ENCODE peak calls at places on chromosomes 6 and 20, in five cellular contexts. R is fibroblast of lung, M is brain microvascular endothelial cell, H is cardiac fibroblast, C is epithelial cell of esophagus. G is an unnamed sample.

GRCh38 chr20:25238319-25239037 is 9.4 kb upstream of the PYGB start:
- DNase-seq in R (peak), M (peak), H (peak), C (peak), G (peak)

GRCh38 chr20:51335329-51335841 is 207.1 kb downstream of the NFATC2 start:
- DNase-seq in R (peak), M (peak), H (peak), C (peak), G (peak)

GRCh38 chr20:4227085-4227821 is 211.9 kb upstream of the RNF24 start:
- DNase-seq in R (peak), M (peak), H (peak), C (peak), G (peak)

GRCh38 chr6:44704240-44705150 is 317.0 kb downstream of the CDC5L start:
- DNase-seq in R (no peak), M (no peak), H (no peak), C (no peak), G (no peak)

GRCh38 chr6:4316867-4317400 is 181.6 kb upstream of the ECI2 start:
- DNase-seq in R (peak), M (peak), H (peak), C (peak), G (peak)

GRCh38 chr6:18406955-18407738 is 20.0 kb downstream of the RNF144B start:
- DNase-seq in R (no peak), M (peak), H (peak), C (no peak), G (no peak)

GRCh38 chr6:25991785-25992412 is 29.3 kb downstream of the TRIM38 start:
- DNase-seq in R (peak), M (peak), H (peak), C (peak), G (peak)

GRCh38 chr6:129635396-129636164 is 74.4 kb downstream of the ARHGAP18 start:
- DNase-seq in R (peak), M (no peak), H (peak), C (no peak), G (peak)

GRCh38 chr20:61980647-61981583 is 84.8 kb downstream of the TAF4 start:
- DNase-seq in R (peak), M (peak), H (peak), C (no peak), G (peak)

GRCh38 chr6:3850451-3851203 is 1.5 kb downstream of the FAM50B start:
- DNase-seq in R (no peak), M (no peak), H (no peak), C (no peak), G (no peak)

GRCh38 chr20:53408728-53409157 is 184.9 kb downstream of the ZNF217 start:
- DNase-seq in R (peak), M (no peak), H (no peak), C (no peak), G (peak)

GRCh38 chr6:116073765-116074450 is 13.2 kb upstream of the FRK start:
- DNase-seq in R (peak), M (peak), H (peak), C (peak), G (peak)

GRCh38 chr6:54920628-54921027 is 74.1 kb downstream of the FAM83B start:
- DNase-seq in R (peak), M (no peak), H (peak), C (peak), G (peak)

GRCh38 chr6:30196376-30196775 is 16.8 kb downstream of the TRIM26 start:
- DNase-seq in R (no peak), M (no peak), H (no peak), C (no peak), G (no peak)

GRCh38 chr6:105810105-105810921 is 275.8 kb upstream of the PRDM1 start:
- DNase-seq in R (peak), M (peak), H (peak), C (peak), G (peak)

GRCh38 chr6:101393291-101394251 is at the start of gene GRIK2:
- DNase-seq in R (no peak), M (peak), H (peak), C (peak), G (no peak)

GRCh38 chr6:118551063-118551672 is 3.1 kb downstream of the PLN start:
- DNase-seq in R (peak), M (peak), H (peak), C (peak), G (peak)

GRCh38 chr6:92126088-92126487 is 1293.3 kb downstream of the EPHA7 start:
- DNase-seq in R (no peak), M (no peak), H (no peak), C (peak), G (no peak)

GRCh38 chr20:51272392-51272791 is 249.5 kb upstream of the KCNG1 start:
- DNase-seq in R (peak), M (peak), H (peak), C (peak), G (peak)

GRCh38 chr6:69985180-69985579 is 118.8 kb downstream of the COL19A1 start:
- DNase-seq in R (peak), M (no peak), H (peak), C (peak), G (peak)

GRCh38 chr6:71392286-71392685 is 103.7 kb downstream of the OGFRL1 start:
- DNase-seq in R (peak), M (no peak), H (peak), C (no peak), G (no peak)

GRCh38 chr6:153038378-153038777 is 35.9 kb upstream of the MTRF1L start:
- DNase-seq in R (peak), M (peak), H (peak), C (peak), G (peak)

GRCh38 chr6:39834866-39835265 is 42.7 kb downstream of the DAAM2 start:
- DNase-seq in R (no peak), M (no peak), H (no peak), C (no peak), G (no peak)

GRCh38 chr6:155264704-155265320 is 999 bp downstream of the CLDN20 start:
- DNase-seq in R (no peak), M (no peak), H (peak), C (peak), G (no peak)

GRCh38 chr6:117483004-117483644 is 650 bp downstream of the DCBLD1 start:
- DNase-seq in R (peak), M (no peak), H (peak), C (peak), G (peak)

GRCh38 chr6:167797079-167797870 is 29.4 kb upstream of the AFDN start:
- DNase-seq in R (no peak), M (no peak), H (no peak), C (no peak), G (no peak)

GRCh38 chr20:18527836-18528235 is 20.1 kb downstream of the SEC23B start:
- DNase-seq in R (no peak), M (peak), H (peak), C (peak), G (peak)

DNA sequence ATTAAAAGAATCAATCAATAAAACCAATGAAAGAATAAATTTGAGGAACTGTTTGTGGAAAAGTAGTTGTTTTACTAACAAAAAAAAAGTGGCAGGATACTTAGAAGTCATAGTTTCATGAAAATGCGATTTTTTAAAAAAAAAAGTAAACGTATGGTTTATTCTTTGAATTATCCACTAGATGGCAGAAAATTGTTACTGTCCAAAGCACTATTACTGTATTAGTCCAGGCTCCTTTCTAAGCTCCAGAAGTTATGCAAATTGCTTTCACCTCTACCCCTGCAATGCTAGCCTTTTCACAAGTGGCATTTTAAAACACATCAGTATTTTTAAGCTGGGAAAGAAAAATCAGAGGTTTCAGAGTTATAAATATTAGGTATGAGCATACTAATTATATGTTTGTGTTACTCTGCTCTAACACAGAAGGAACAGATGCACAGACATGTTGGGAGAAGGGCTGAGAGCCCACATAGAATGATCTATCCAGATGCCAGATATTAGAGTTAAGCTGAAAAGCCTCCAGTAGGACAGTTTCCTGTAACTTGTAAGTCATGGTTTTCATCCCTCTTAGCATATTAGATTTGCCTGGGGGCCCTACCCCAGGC is 63.9 kb downstream of the FHL5 start:
- DNase-seq in R (peak), M (no peak), H (peak), C (peak), G (peak)
- TF ChIP-seq CTCF in R (no peak), M (no peak), H (peak), C (peak), G (peak)

GRCh38 chr6:156852147-156852857 is 75.1 kb downstream of the ARID1B start:
- DNase-seq in R (no peak), M (no peak), H (no peak), C (no peak), G (no peak)

GRCh38 chr6:156853733-156854132 is 76.6 kb downstream of the ARID1B start:
- DNase-seq in R (no peak), M (no peak), H (no peak), C (no peak), G (no peak)

GRCh38 chr6:156851447-156851846 is 74.3 kb downstream of the ARID1B start:
- DNase-seq in R (no peak), M (no peak), H (no peak), C (no peak), G (no peak)

GRCh38 chr6:156854466-156855161 is 77.4 kb downstream of the ARID1B start:
- DNase-seq in R (no peak), M (no peak), H (no peak), C (no peak), G (no peak)

DNA sequence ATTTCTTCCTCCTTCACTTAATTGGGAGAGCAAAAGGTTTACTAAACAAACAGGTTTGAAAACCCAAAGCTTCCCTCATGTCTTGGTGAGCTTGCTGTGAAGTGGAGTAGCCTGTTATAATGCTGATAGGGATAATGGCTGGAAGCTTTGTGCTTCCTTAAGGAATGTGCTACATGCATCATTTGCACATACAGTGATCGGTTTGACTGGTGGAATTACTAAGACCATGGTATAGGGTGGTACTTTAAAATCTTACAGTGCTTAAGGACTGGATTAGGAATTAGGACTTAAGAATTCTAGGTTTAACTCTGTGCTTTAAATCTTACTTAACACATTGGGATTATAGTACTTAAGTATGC is 75.7 kb downstream of the ARID1B start:
- DNase-seq in R (no peak), M (no peak), H (no peak), C (no peak), G (no peak)
- H3K4me3 ChIP-seq in R (no peak), M (no peak), H (no peak), C (no peak), G (no peak)

GRCh38 chr6:33126101-33126714 is 50.4 kb downstream of the HLA-DPB1 start:
- DNase-seq in R (peak), M (peak), H (peak), C (peak), G (peak)
- TF ChIP-seq CTCF in R (peak), M (peak), H (peak), C (peak), G (peak)

DNA sequence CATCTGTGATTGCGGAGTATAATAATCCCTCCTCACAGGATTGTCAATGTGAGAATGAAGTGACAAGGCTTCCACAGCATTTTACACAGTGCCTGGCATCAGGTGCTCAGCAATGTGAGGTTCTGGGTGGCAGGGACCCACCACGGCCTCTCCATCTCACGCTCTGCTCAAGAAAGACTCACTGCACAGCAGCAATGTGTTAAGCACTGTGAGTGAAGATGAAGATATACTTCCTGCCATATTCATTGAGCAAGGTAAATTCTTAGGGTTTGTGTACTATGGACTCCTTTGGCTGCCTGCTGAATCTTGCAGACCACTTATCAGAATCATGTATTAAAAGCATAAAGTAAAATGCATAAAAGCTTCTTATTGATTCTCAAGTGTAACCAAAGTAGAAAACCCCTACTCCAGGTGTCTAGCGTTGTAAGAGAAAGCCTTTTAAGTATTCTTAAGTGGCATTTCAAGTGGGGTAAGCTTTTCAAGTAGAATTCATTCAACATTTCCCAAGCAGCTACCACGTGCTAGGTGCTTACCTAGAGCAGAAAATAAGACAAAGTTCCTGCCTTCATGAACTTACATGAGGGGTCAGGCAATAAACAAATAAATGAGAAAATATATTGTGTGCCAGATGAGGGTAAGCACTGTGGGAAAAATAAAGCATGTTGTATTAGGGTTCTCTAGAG is 17.0 kb upstream of the MEP1A start:
- DNase-seq in R (no peak), M (no peak), H (no peak), C (no peak), G (no peak)
- H3K4me3 ChIP-seq in R (no peak), M (no peak), H (no peak), C (no peak), G (no peak)

GRCh38 chr6:134744301-134744700 is 205.6 kb downstream of the ALDH8A1 start:
- DNase-seq in R (no peak), M (no peak), H (no peak), C (no peak), G (peak)

GRCh38 chr6:134738486-134738885 is 211.4 kb downstream of the ALDH8A1 start:
- DNase-seq in R (no peak), M (no peak), H (no peak), C (no peak), G (no peak)

GRCh38 chr6:134740473-134741192 is 209.3 kb downstream of the ALDH8A1 start:
- DNase-seq in R (peak), M (peak), H (peak), C (peak), G (peak)

GRCh38 chr6:134739299-134740090 is 210.4 kb downstream of the ALDH8A1 start:
- DNase-seq in R (peak), M (no peak), H (peak), C (peak), G (peak)

DNA sequence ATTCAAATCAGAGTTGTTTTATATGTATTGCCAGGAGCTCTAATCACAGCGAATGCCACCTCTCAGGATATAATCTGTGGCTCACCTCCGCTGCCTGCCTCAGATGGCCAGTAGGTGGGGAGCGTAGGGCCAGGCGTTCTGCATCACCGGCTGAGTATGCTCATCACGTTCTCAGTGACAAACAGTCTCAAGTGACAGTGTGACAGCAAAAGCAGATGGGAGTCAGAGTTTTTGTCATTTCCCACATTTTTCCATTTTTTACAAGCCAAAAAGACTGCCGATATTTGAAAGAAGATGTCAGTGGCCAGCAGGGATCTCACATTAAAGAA is 208.7 kb downstream of the ALDH8A1 start:
- DNase-seq in R (no peak), M (no peak), H (no peak), C (no peak), G (no peak)
- TF ChIP-seq CTCF in R (no peak), M (peak), H (peak), C (peak), G (peak)

GRCh38 chr6:136840612-136841011 is 18.2 kb downstream of the PEX7 start:
- DNase-seq in R (no peak), M (no peak), H (no peak), C (no peak), G (no peak)

GRCh38 chr6:136843210-136843609 is 20.8 kb downstream of the PEX7 start:
- DNase-seq in R (no peak), M (no peak), H (no peak), C (no peak), G (no peak)

DNA sequence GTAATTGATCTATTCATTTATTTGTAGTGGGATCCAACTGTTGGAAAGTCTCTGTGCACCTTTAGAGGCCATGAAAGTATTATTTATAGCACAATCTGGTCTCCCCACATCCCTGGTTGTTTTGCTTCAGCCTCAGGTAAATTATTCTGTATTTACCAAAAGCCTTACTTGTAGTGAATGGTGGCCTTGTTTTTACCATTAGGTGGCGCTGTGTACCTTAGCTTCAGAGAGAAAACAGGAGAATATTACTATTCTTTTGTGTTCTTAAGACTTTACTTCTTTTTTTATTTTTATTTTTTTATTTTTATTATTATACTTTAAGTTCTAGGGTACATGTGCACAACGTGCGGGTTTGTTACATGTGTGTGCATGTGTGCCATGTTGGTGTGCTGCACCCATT is 23.7 kb downstream of the PEX7 start:
- DNase-seq in R (peak), M (peak), H (peak), C (peak), G (peak)
- H3K4me3 ChIP-seq in R (no peak), M (no peak), H (no peak), C (no peak), G (no peak)

GRCh38 chr6:112283621-112284020 is 29.3 kb upstream of the LAMA4 start:
- DNase-seq in R (no peak), M (no peak), H (no peak), C (no peak), G (no peak)

GRCh38 chr6:112284603-112285002 is 30.2 kb upstream of the LAMA4 start:
- DNase-seq in R (no peak), M (no peak), H (no peak), C (no peak), G (no peak)

GRCh38 chr6:112279044-112279916 is 24.9 kb upstream of the LAMA4 start:
- DNase-seq in R (peak), M (no peak), H (peak), C (no peak), G (no peak)

GRCh38 chr6:112286010-112286409 is 31.6 kb upstream of the LAMA4 start:
- DNase-seq in R (no peak), M (no peak), H (no peak), C (no peak), G (no peak)

GRCh38 chr6:112282217-112282616 is 27.9 kb upstream of the LAMA4 start:
- DNase-seq in R (peak), M (peak), H (peak), C (peak), G (peak)
- TF ChIP-seq CTCF in R (peak), M (peak), H (peak), C (peak), G (peak)

GRCh38 chr6:112618796-112619195 is 271.7 kb downstream of the RFPL4B start:
- DNase-seq in R (peak), M (peak), H (peak), C (no peak), G (peak)

GRCh38 chr6:112620832-112621569 is 273.9 kb downstream of the RFPL4B start:
- DNase-seq in R (peak), M (peak), H (peak), C (peak), G (peak)

GRCh38 chr6:112626468-112627082 is 279.4 kb downstream of the RFPL4B start:
- DNase-seq in R (peak), M (peak), H (peak), C (peak), G (peak)

GRCh38 chr6:112622036-112622435 is 274.9 kb downstream of the RFPL4B start:
- DNase-seq in R (peak), M (no peak), H (no peak), C (no peak), G (peak)
- H3K4me3 ChIP-seq in R (no peak), M (no peak), H (no peak), C (no peak), G (no peak)

G was measured in choroid plexus epithelial cell.